ENCODE peak calls at places on chromosomes 12 and 14, in five cellular contexts. D, C, H, T and Z are unnamed samples.

GRCh38 chr14:53126705-53127104 is 26.4 kb downstream of the DDHD1 start:
- ATAC-seq in D (peak; percentile 45), C (no peak), H (no peak), T (no peak), Z (no peak)

GRCh38 chr14:97707603-97708002 is 910.4 kb downstream of the VRK1 start:
- ATAC-seq in D (peak; percentile 77), C (no peak), H (no peak), T (peak; percentile 38), Z (no peak)

GRCh38 chr14:55500219-55500701 is 59.8 kb upstream of the TBPL2 start:
- ATAC-seq in D (no peak), C (no peak), H (no peak), T (no peak), Z (no peak)

GRCh38 chr12:111643428-111643826 is 42.3 kb downstream of the BRAP start:
- ATAC-seq in D (no peak), C (no peak), H (peak; percentile 86), T (peak; percentile 48), Z (no peak)

GRCh38 chr12:52952082-52952801 is 3.3 kb downstream of the KRT18 start:
- ATAC-seq in D (peak; percentile 48), C (no peak), H (no peak), T (no peak), Z (no peak)

GRCh38 chr14:67477926-67478915 is 10.3 kb downstream of the TMEM229B start:
- ATAC-seq in D (no peak), C (no peak), H (no peak), T (peak; percentile 68), Z (no peak)

GRCh38 chr14:42548349-42548748 is 941.7 kb downstream of the LRFN5 start:
- ATAC-seq in D (no peak), C (no peak), H (no peak), T (no peak), Z (no peak)

GRCh38 chr14:101791919-101792572 is 30.5 kb downstream of the PPP2R5C start:
- ATAC-seq in D (peak; percentile 76), C (no peak), H (peak; percentile 81), T (peak; percentile 77), Z (peak; percentile 43)

GRCh38 chr12:19031032-19031431 is 98.5 kb upstream of the PLEKHA5 start:
- ATAC-seq in D (no peak), C (no peak), H (no peak), T (peak; percentile 66), Z (no peak)

GRCh38 chr14:88934231-88934898 is 109.9 kb downstream of the TTC8 start:
- ATAC-seq in D (no peak), C (no peak), H (no peak), T (no peak), Z (no peak)

GRCh38 chr14:89259951-89260350 is 157.1 kb downstream of the FOXN3 start:
- ATAC-seq in D (no peak), C (no peak), H (peak; percentile 30), T (no peak), Z (no peak)

GRCh38 chr12:1593232-1594044 is 943 bp downstream of the FBXL14 start:
- ATAC-seq in D (peak; percentile 29), C (peak; percentile 71), H (peak; percentile 57), T (peak; percentile 57), Z (no peak)

GRCh38 chr14:63510538-63510937 is 32.6 kb downstream of the PPP2R5E start:
- ATAC-seq in D (peak; percentile 86), C (no peak), H (peak; percentile 6), T (no peak), Z (no peak)

GRCh38 chr12:61138381-61138759 is 1121.8 kb upstream of the USP15 start:
- ATAC-seq in D (no peak), C (no peak), H (no peak), T (no peak), Z (no peak)

GRCh38 chr14:103613517-103613916 is 15.5 kb upstream of the KLC1 start:
- ATAC-seq in D (no peak), C (no peak), H (no peak), T (no peak), Z (no peak)

GRCh38 chr12:69150083-69150795 is 89.1 kb upstream of the CPSF6 start:
- ATAC-seq in D (no peak), C (no peak), H (peak; percentile 54), T (no peak), Z (no peak)

GRCh38 chr14:100906420-100906819 is 2.9 kb upstream of the RTL1 start:
- ATAC-seq in D (no peak), C (no peak), H (no peak), T (no peak), Z (no peak)

GRCh38 chr12:3097836-3098235 is 20.7 kb downstream of the TSPAN9 start:
- ATAC-seq in D (peak; percentile 55), C (peak; percentile 49), H (peak; percentile 97), T (peak; percentile 40), Z (no peak)

GRCh38 chr14:59199614-59200013 is 11.1 kb downstream of the DAAM1 start:
- ATAC-seq in D (peak; percentile 27), C (no peak), H (no peak), T (no peak), Z (no peak)

GRCh38 chr14:102840115-102840514 is 62.9 kb downstream of the TRAF3 start:
- ATAC-seq in D (no peak), C (no peak), H (no peak), T (no peak), Z (no peak)

GRCh38 chr12:19082365-19082911 is 47.1 kb upstream of the PLEKHA5 start:
- ATAC-seq in D (peak; percentile 77), C (no peak), H (no peak), T (no peak), Z (no peak)

GRCh38 chr14:79573486-79573885 is 637.8 kb downstream of the DIO2 start:
- ATAC-seq in D (no peak), C (no peak), H (no peak), T (no peak), Z (no peak)

GRCh38 chr12:1635656-1636055 is 6.6 kb downstream of the WNT5B start:
- ATAC-seq in D (no peak), C (no peak), H (no peak), T (peak; percentile 27), Z (no peak)

GRCh38 chr12:104692335-104693218 is 235.8 kb downstream of the CHST11 start:
- ATAC-seq in D (peak; percentile 44), C (no peak), H (no peak), T (no peak), Z (no peak)

DNA sequence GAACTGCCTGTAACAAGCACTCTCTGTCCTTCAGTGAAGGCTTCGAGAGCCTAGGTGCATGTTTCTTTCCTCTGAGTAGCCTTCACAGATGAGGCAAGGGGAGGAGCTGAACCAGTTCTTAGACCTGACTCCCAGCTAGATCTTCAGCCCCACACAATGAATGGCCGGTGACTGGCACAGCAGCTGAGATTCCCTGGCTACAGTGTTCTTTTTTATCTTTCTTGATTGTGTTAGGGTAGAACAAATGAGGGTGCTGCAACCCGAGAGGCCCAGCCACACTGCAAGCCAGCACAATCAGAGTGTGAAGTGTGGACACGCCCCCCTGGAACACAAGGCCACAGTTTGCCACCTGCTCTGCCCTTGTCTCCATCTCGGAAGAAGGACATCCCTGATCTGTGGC is 19.1 kb upstream of the COL2A1 start:
- ATAC-seq in D (no peak), C (peak; percentile 66), H (no peak), T (peak; percentile 74), Z (no peak)
- H3K27ac ChIP-seq in D (no peak overlapping the region), C (no peak overlapping the region), H (no peak overlapping the region), T (no peak overlapping the region), Z (no peak overlapping the region)

GRCh38 chr12:12491634-12492033 is 71.0 kb downstream of the DUSP16 start:
- ATAC-seq in D (no peak), C (no peak), H (no peak), T (no peak), Z (no peak)
- H3K4me3 ChIP-seq in D (no peak overlapping the region), C (no peak overlapping the region), H (no peak overlapping the region), T (no peak overlapping the region), Z (no peak overlapping the region)

DNA sequence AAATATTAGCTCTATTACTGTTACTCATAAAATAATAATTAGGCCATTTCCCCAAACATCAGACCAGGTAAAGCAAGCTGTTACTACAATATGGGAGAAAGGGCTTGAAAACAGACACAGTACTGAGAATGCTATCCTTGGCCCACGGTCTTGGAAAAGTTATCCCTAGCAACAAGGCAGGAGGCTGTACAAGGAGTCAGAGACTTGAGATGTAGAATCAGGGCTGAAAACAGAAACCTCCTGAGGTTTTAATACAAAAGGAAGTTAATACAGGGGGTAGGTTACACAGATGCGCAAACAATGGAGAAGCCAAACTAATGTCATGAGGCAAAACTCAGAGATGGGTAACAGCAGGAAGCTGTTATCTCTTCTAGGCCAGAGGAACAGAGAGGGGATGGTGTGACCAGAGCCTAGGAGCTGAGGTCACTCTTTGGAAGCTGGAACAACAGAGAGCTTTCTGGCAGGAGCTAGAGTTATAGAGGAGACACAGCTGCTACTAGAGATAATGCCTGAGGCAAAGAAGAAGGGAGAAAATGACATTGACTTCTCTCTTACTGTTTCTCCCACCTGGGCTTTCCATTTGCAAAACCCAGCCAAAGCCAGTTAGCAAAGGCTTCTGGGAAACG is 248.8 kb downstream of the SUDS3 start:
- ATAC-seq in D (no peak), C (no peak), H (no peak), T (no peak), Z (peak; percentile 77)
- H3K27ac ChIP-seq in D (no peak overlapping the region), C (no peak overlapping the region), H (no peak overlapping the region), T (no peak overlapping the region), Z (no peak overlapping the region)

DNA sequence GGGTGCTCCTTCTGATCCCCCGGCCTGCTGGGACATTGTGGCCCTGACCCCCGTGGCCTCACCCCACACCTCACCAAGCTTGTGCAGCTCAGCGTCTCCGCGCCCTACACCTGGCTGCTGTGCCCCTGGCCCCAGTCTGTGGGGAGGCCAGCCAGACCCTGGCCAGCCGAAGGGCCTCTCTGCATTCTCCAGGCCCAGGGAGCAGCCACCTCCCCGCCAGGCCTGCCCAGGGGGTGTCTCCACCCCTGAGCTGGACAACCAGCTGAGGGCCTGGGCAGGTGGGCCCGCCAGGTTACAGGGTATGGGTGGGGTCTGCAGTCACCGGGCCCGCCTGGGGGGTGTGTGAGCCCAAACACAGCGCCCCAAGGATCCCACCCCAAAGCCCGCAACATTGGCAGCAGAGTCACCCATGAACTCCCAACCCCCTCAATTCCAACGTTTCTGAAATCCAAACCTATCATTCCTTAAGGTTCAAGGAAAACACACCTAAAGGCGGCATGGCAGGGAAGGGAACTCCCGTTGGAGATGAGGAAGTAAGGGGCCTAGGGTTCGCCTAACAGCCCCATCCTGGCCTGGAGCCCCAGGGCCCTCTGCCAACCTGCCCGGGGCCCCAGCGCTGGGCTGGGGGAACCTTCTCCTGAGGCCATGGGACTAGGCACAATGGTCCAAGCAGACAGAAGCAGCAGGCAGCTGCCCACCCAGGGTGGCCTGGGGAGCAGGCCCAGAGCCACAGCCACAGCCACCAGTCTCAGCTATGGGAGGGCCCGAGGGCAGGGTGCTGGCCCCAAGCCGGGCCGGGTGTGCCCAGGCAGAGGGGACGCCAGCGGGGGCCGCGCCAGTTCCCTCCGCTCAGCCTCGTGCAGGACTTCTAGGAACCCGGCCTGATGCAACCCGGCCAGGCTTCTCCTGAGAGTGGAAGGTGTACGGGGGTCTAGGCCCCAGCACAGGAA is 8.5 kb downstream of the AKT1 start:
- ATAC-seq in D (no peak), C (no peak), H (no peak), T (no peak), Z (no peak)
- H3K4me3 ChIP-seq in D (no peak overlapping the region), C (no peak overlapping the region), H (no peak overlapping the region), T (no peak overlapping the region), Z (no peak overlapping the region)

DNA sequence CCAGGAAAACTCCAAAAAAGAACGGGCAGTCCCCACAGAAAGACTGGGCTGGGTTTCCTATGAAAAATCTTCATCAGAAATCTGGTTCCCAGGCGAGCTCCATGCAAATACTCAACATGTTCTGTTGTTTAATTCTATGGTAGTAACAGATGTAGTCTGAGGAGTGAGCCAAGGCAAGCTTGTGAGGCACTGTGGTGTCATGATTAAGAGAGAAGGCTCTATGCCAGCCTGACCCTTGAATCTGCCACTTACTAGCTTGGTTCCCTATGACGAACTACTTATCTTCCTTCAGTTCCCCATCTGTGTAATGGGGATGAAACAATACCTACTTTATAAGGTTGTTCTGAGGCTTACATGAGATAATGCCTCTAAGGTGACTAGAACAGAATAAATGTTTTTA is 10.6 kb downstream of the POMT2 start:
- ATAC-seq in D (no peak), C (no peak), H (no peak), T (no peak), Z (no peak)
- H3K27ac ChIP-seq in D (no peak overlapping the region), C (no peak overlapping the region), H (no peak overlapping the region), T (no peak overlapping the region), Z (no peak overlapping the region)